ENCODE peak calls at places on chromosomes 16 and 17, in five cellular contexts. J, R, C, E and Q are unnamed samples.

GRCh38 chr16:17817260-17817659 is 346.5 kb upstream of the XYLT1 start:
- DNase-seq in J (no peak), R (no peak), C (no peak), E (no peak), Q (no peak)

GRCh38 chr17:81415681-81416080 is 20.4 kb downstream of the BAHCC1 start:
- DNase-seq in J (no peak), R (no peak), C (no peak), E (no peak), Q (no peak)

GRCh38 chr16:66030036-66030435 is 336.5 kb upstream of the CDH5 start:
- DNase-seq in J (no peak), R (no peak), C (no peak), E (no peak), Q (no peak)

GRCh38 chr16:85314633-85315032 is 202.4 kb upstream of the CIBAR2 start:
- DNase-seq in J (no peak), R (no peak), C (no peak), E (no peak), Q (no peak)

GRCh38 chr17:73325527-73325842 is 13.7 kb upstream of the CDC42EP4 start:
- DNase-seq in J (peak), R (no peak), C (no peak), E (no peak), Q (no peak)

GRCh38 chr17:38444151-38444550 is 15.9 kb downstream of the ARHGAP23 start:
- DNase-seq in J (peak), R (peak), C (peak), E (peak), Q (no peak)

GRCh38 chr16:80056334-80056733 is 455.8 kb upstream of the MAF start:
- DNase-seq in J (no peak), R (no peak), C (no peak), E (no peak), Q (no peak)

GRCh38 chr17:79006001-79006400 is 3.6 kb downstream of the CANT1 start:
- DNase-seq in J (no peak), R (no peak), C (no peak), E (no peak), Q (no peak)

GRCh38 chr16:87218281-87219055 is 98.7 kb downstream of the C16orf95 start:
- DNase-seq in J (no peak), R (no peak), C (no peak), E (no peak), Q (no peak)

GRCh38 chr17:12721581-12721980 is 55.9 kb downstream of the MYOCD start:
- DNase-seq in J (no peak), R (no peak), C (no peak), E (no peak), Q (no peak)

GRCh38 chr17:74815671-74816370 is 39.7 kb upstream of the NAT9 start:
- DNase-seq in J (no peak), R (no peak), C (no peak), E (no peak), Q (no peak)

GRCh38 chr16:58039829-58040495 is 14.4 kb downstream of the MMP15 start:
- DNase-seq in J (no peak), R (no peak), C (no peak), E (no peak), Q (no peak)

GRCh38 chr17:29107084-29107483 is 64.1 kb downstream of the PIPOX start:
- DNase-seq in J (no peak), R (no peak), C (no peak), E (no peak), Q (no peak)

GRCh38 chr17:79913896-79914812 is 74.9 kb upstream of the CBX4 start:
- DNase-seq in J (no peak), R (no peak), C (no peak), E (no peak), Q (no peak)

GRCh38 chr16:50310308-50311133 is 44.2 kb downstream of the ADCY7 start:
- DNase-seq in J (peak), R (no peak), C (no peak), E (no peak), Q (no peak)

GRCh38 chr17:47267354-47267828 is 13.8 kb downstream of the ITGB3 start:
- DNase-seq in J (no peak), R (no peak), C (no peak), E (no peak), Q (peak)

GRCh38 chr17:63956296-63956920 is 16.3 kb downstream of the SCN4A start:
- DNase-seq in J (no peak), R (no peak), C (no peak), E (no peak), Q (no peak)

GRCh38 chr16:1308036-1308976 is 1.1 kb upstream of the UBE2I start:
- DNase-seq in J (no peak), R (no peak), C (no peak), E (no peak), Q (no peak)

GRCh38 chr16:77993586-77993985 is 28.8 kb upstream of the CLEC3A start:
- DNase-seq in J (no peak), R (no peak), C (no peak), E (no peak), Q (no peak)

GRCh38 chr17:9370464-9370863 is 205.2 kb downstream of the STX8 start:
- DNase-seq in J (no peak), R (no peak), C (no peak), E (no peak), Q (no peak)

GRCh38 chr17:13297198-13297597 is 279.4 kb upstream of the ELAC2 start:
- DNase-seq in J (no peak), R (no peak), C (no peak), E (no peak), Q (no peak)

GRCh38 chr16:49193596-49193995 is 88.0 kb downstream of the CBLN1 start:
- DNase-seq in J (no peak), R (no peak), C (no peak), E (no peak), Q (no peak)

GRCh38 chr17:67310406-67310805 is 56.0 kb downstream of the PSMD12 start:
- DNase-seq in J (no peak), R (no peak), C (no peak), E (no peak), Q (no peak)

GRCh38 chr16:2768403-2769089 is 8.5 kb downstream of the ELOB start:
- DNase-seq in J (no peak), R (no peak), C (no peak), E (no peak), Q (no peak)

GRCh38 chr16:5479925-5480324 is 382.3 kb upstream of the EEF2KMT start:
- DNase-seq in J (no peak), R (no peak), C (no peak), E (no peak), Q (no peak)

GRCh38 chr16:12901204-12901596 is 198 bp upstream of the SHISA9 start:
- DNase-seq in J (no peak), R (no peak), C (peak), E (no peak), Q (no peak)

GRCh38 chr16:87044031-87044380 is 273.2 kb downstream of the C16orf95 start:
- DNase-seq in J (no peak), R (no peak), C (no peak), E (no peak), Q (no peak)

GRCh38 chr17:2723997-2724782 is 12.6 kb upstream of the CLUH start:
- DNase-seq in J (no peak), R (no peak), C (no peak), E (no peak), Q (no peak)

GRCh38 chr17:40124279-40125141 is 2.7 kb downstream of the MSL1 start:
- DNase-seq in J (no peak), R (no peak), C (peak), E (no peak), Q (no peak)

GRCh38 chr16:30458561-30459394 is 13.1 kb upstream of the SEPHS2 start:
- DNase-seq in J (no peak), R (no peak), C (no peak), E (no peak), Q (no peak)

GRCh38 chr17:12256380-12256995 is 235.8 kb downstream of the MAP2K4 start:
- DNase-seq in J (no peak), R (no peak), C (peak), E (no peak), Q (peak)

GRCh38 chr17:68603027-68603426 is 1.9 kb upstream of the FAM20A start:
- DNase-seq in J (no peak), R (peak), C (no peak), E (no peak), Q (no peak)

GRCh38 chr16:8848939-8849391 is 19.8 kb downstream of the CARHSP1 start:
- DNase-seq in J (no peak), R (no peak), C (no peak), E (no peak), Q (peak)

GRCh38 chr17:66675991-66676371 is 158.9 kb upstream of the CACNG5 start:
- DNase-seq in J (peak), R (peak), C (no peak), E (peak), Q (no peak)

GRCh38 chr17:81859906-81860755 is at the start of gene P4HB:
- DNase-seq in J (no peak), R (no peak), C (no peak), E (no peak), Q (no peak)